ENCODE peak calls at places on chromosomes 6 and 20, in five cellular contexts. D is GM23248, N is neural progenitor cell, L is Karpas-422, P is GM23338. V is an unnamed sample.

GRCh38 chr20:15851576-15852075 is 721.6 kb downstream of the KIF16B start:
- DNase-seq in D (no peak), N (no peak), L (no peak), P (no peak), V (no peak)

GRCh38 chr6:104639671-104640070 is 220.0 kb downstream of the HACE1 start:
- DNase-seq in D (peak), N (no peak), L (no peak), P (no peak), V (peak)

GRCh38 chr6:96469312-96469711 is 52.3 kb upstream of the UFL1 start:
- DNase-seq in D (no peak), N (no peak), L (no peak), P (no peak), V (no peak)

GRCh38 chr20:13865825-13866351 is 81.1 kb downstream of the NDUFAF5 start:
- DNase-seq in D (peak), N (no peak), L (no peak), P (no peak), V (no peak)

GRCh38 chr6:148451690-148452089 is 109.1 kb downstream of the SASH1 start:
- DNase-seq in D (no peak), N (no peak), L (no peak), P (no peak), V (no peak)

GRCh38 chr6:38052035-38052434 is 232.5 kb downstream of the ZFAND3 start:
- DNase-seq in D (no peak), N (no peak), L (no peak), P (no peak), V (no peak)

GRCh38 chr20:57062696-57063270 is 203.7 kb downstream of the BMP7 start:
- DNase-seq in D (no peak), N (no peak), L (no peak), P (no peak), V (no peak)

GRCh38 chr6:16649895-16650294 is 111.4 kb downstream of the ATXN1 start:
- DNase-seq in D (no peak), N (no peak), L (no peak), P (no peak), V (no peak)

GRCh38 chr6:51350308-51350904 is 531.7 kb downstream of the TFAP2B start:
- DNase-seq in D (peak), N (no peak), L (no peak), P (peak), V (peak)

GRCh38 chr6:23511797-23512196 is 614.2 kb upstream of the NRSN1 start:
- DNase-seq in D (no peak), N (peak), L (no peak), P (peak), V (no peak)

GRCh38 chr6:32081168-32081624 is 27.9 kb downstream of the TNXB start:
- DNase-seq in D (peak), N (no peak), L (no peak), P (no peak), V (peak)

GRCh38 chr6:44560458-44561061 is 173.1 kb downstream of the CDC5L start:
- DNase-seq in D (no peak), N (no peak), L (no peak), P (no peak), V (no peak)

GRCh38 chr20:12030470-12030869 is 112.8 kb downstream of the BTBD3 start:
- DNase-seq in D (no peak), N (no peak), L (no peak), P (no peak), V (no peak)

GRCh38 chr6:143486752-143487151 is 24.8 kb downstream of the FUCA2 start:
- DNase-seq in D (no peak), N (no peak), L (no peak), P (no peak), V (no peak)

GRCh38 chr6:116866281-116866871 is 10.7 kb upstream of the RFX6 start:
- DNase-seq in D (no peak), N (no peak), L (no peak), P (peak), V (no peak)
- H2AFZ ChIP-seq in D (no peak), N (no peak), L (no peak), P (peak), V (no peak)

GRCh38 chr6:139983555-139984276 is 609.3 kb upstream of the CITED2 start:
- DNase-seq in D (peak), N (no peak), L (no peak), P (no peak), V (peak)
- H2AFZ ChIP-seq in D (peak), N (peak), L (no peak), P (peak), V (no peak)

GRCh38 chr6:157453978-157454377 is 73.0 kb downstream of the ZDHHC14 start:
- DNase-seq in D (no peak), N (no peak), L (no peak), P (no peak), V (no peak)
- H2AFZ ChIP-seq in D (no peak), N (no peak), L (no peak), P (no peak), V (no peak)

GRCh38 chr6:42260972-42261371 is 43.3 kb upstream of the MRPS10 start:
- DNase-seq in D (peak), N (peak), L (peak), P (peak), V (peak)

GRCh38 chr6:42264852-42265390 is 47.3 kb upstream of the MRPS10 start:
- DNase-seq in D (no peak), N (no peak), L (no peak), P (no peak), V (no peak)

GRCh38 chr6:42266542-42266941 is 48.9 kb upstream of the MRPS10 start:
- DNase-seq in D (no peak), N (no peak), L (no peak), P (no peak), V (no peak)

GRCh38 chr6:42263165-42263852 is 45.6 kb upstream of the MRPS10 start:
- DNase-seq in D (no peak), N (peak), L (no peak), P (peak), V (no peak)

GRCh38 chr6:42264146-42264851 is 46.6 kb upstream of the MRPS10 start:
- DNase-seq in D (no peak), N (no peak), L (no peak), P (no peak), V (no peak)
- H2AFZ ChIP-seq in D (no peak), N (no peak), L (no peak), P (no peak), V (no peak)

V was measured in mesenchymal stem cell.